ENCODE peak calls at places on chromosomes 13 and 19, in four cellular contexts. E is GM13977, T is T1000, D is astrocyte of the hippocampus. R is an unnamed sample.

GRCh38 chr19:37655689-37656491 is 625 bp upstream of the ZFP30 start:
- DNase-seq in D (peak), T (peak), E (peak), R (peak)

GRCh38 chr19:43526884-43527859 is at the start of gene ETHE1:
- DNase-seq in T (peak), E (peak), D (peak), R (peak)

GRCh38 chr19:802497-802887 is 5.2 kb downstream of the PTBP1 start:
- DNase-seq in E (no peak), D (peak), T (no peak), R (no peak)

GRCh38 chr19:1315470-1316166 is 29.9 kb downstream of the EFNA2 start:
- DNase-seq in E (peak), D (peak), T (peak), R (no peak)

GRCh38 chr13:95253033-95253432 is 48.2 kb downstream of the ABCC4 start:
- DNase-seq in D (no peak), E (no peak), T (no peak), R (no peak)

GRCh38 chr13:33057019-33057785 is 41.0 kb downstream of the KL start:
- DNase-seq in D (peak), T (no peak), E (peak), R (no peak)

GRCh38 chr13:35818577-35819165 is 312.5 kb downstream of the DCLK1 start:
- DNase-seq in T (no peak), E (peak), D (peak), R (no peak)

GRCh38 chr13:42064259-42064658 is 15.8 kb downstream of the DGKH start:
- DNase-seq in T (no peak), D (peak), E (no peak), R (no peak)

GRCh38 chr19:18865973-18866799 is 29.8 kb downstream of the CERS1 start:
- DNase-seq in D (peak), E (peak), T (peak), R (peak)

GRCh38 chr13:29498426-29499040 is 97.0 kb downstream of the SLC7A1 start:
- DNase-seq in D (no peak), E (no peak), T (no peak), R (no peak)

GRCh38 chr19:7953060-7953459 is 9.6 kb upstream of the TIMM44 start:
- DNase-seq in E (no peak), D (no peak), T (no peak), R (no peak)

GRCh38 chr13:99083976-99084375 is 106.1 kb upstream of the DOCK9 start:
- DNase-seq in E (no peak), D (no peak), T (no peak), R (no peak)

GRCh38 chr19:1133471-1133929 is 29.7 kb downstream of the GPX4 start:
- DNase-seq in D (no peak), E (peak), T (peak), R (peak)

GRCh38 chr19:18290250-18291018 is 9.0 kb upstream of the JUND start:
- DNase-seq in T (no peak), D (no peak), E (peak), R (peak)

GRCh38 chr13:110713981-110714797 is 689 bp downstream of the ING1 start:
- DNase-seq in T (no peak), D (peak), E (peak), R (peak)

GRCh38 chr13:31930490-31930889 is 101.1 kb upstream of the FRY start:
- DNase-seq in E (no peak), T (no peak), D (no peak), R (no peak)

GRCh38 chr13:33110713-33111413 is 94.6 kb downstream of the KL start:
- DNase-seq in D (peak), E (peak), T (no peak), R (no peak)

GRCh38 chr13:27536361-27537101 is 83.8 kb downstream of the LNX2 start:
- DNase-seq in D (no peak), E (no peak), T (no peak), R (no peak)

GRCh38 chr19:10872551-10873107 is 1.3 kb downstream of the CARM1 start:
- DNase-seq in T (no peak), D (peak), E (no peak), R (peak)

GRCh38 chr13:111929036-111929616 is 137.8 kb upstream of the SOX1 start:
- DNase-seq in D (no peak), E (no peak), T (no peak), R (no peak)

GRCh38 chr19:19134687-19135158 is 3.6 kb downstream of the TMEM161A start:
- DNase-seq in D (no peak), T (no peak), E (no peak), R (peak)

GRCh38 chr13:37443538-37443937 is 155.0 kb downstream of the POSTN start:
- DNase-seq in T (no peak), E (no peak), D (peak), R (no peak)

GRCh38 chr13:51614350-51614786 is 30.1 kb downstream of the WDFY2 start:
- DNase-seq in T (no peak), D (no peak), E (no peak), R (peak)

GRCh38 chr19:46211201-46211881 is 18.2 kb upstream of the IGFL1 start:
- DNase-seq in D (peak), T (no peak), E (no peak), R (no peak)

GRCh38 chr19:1273263-1274041 is 1.9 kb upstream of the FAM174C start:
- DNase-seq in D (no peak), E (no peak), T (no peak), R (no peak)

GRCh38 chr19:57096640-57097361 is 23.0 kb upstream of the USP29 start:
- DNase-seq in D (no peak), T (no peak), E (no peak), R (no peak)